ENCODE peak calls at places on chromosome 20, in ten cellular contexts. T, C, D, P, R, S, U, K, H and J are unnamed samples.

GRCh38 chr20:8788275-8788674 is 280.6 kb upstream of the PLCB4 start:
- DNase-seq in D (no peak), T (no peak), S (no peak), P (no peak), H (no peak), K (no peak), U (no peak), R (no peak), C (no peak), J (no peak)

GRCh38 chr20:20412750-20413149 is 44.8 kb downstream of the INSM1 start:
- DNase-seq in H (no peak), R (no peak), T (no peak), K (no peak), U (no peak), C (no peak), P (peak), D (no peak), S (peak), J (no peak)

GRCh38 chr20:10655723-10656122 is 18.1 kb downstream of the JAG1 start:
- DNase-seq in P (no peak), C (no peak), U (no peak), D (no peak), S (no peak), T (no peak), K (no peak), H (no peak), R (no peak), J (peak)

GRCh38 chr20:22248052-22248667 is 336.2 kb downstream of the FOXA2 start:
- DNase-seq in R (no peak), U (no peak), K (peak), S (no peak), T (peak), H (no peak), C (no peak), P (no peak), D (no peak), J (no peak)

GRCh38 chr20:23396961-23397620 is 24.2 kb downstream of the NAPB start:
- DNase-seq in T (peak), U (no peak), C (no peak), K (no peak), P (no peak), R (no peak), H (no peak), D (no peak), S (no peak), J (no peak)

GRCh38 chr20:22757424-22758189 is 173.2 kb upstream of the FOXA2 start:
- DNase-seq in P (no peak), T (no peak), S (no peak), K (no peak), C (no peak), R (no peak), H (no peak), U (no peak), D (no peak), J (no peak)

GRCh38 chr20:19138758-19139157 is 73.7 kb upstream of the SLC24A3 start:
- DNase-seq in D (no peak), S (no peak), C (no peak), K (no peak), T (no peak), H (no peak), P (no peak), R (no peak), U (no peak), J (no peak)

GRCh38 chr20:57948177-57948955 is 238.6 kb upstream of the PMEPA1 start:
- DNase-seq in U (no peak), H (no peak), C (no peak), P (peak), T (no peak), R (no peak), D (no peak), K (no peak), S (no peak), J (no peak)

GRCh38 chr20:49210750-49211110 is 8.5 kb upstream of the DDX27 start:
- DNase-seq in R (no peak), T (no peak), C (no peak), H (no peak), U (no peak), K (no peak), S (no peak), D (no peak), P (no peak), J (no peak)

GRCh38 chr20:17634666-17635319 is 47.2 kb downstream of the RRBP1 start:
- DNase-seq in H (no peak), U (no peak), R (no peak), D (no peak), P (no peak), T (no peak), K (no peak), S (no peak), C (no peak), J (no peak)

GRCh38 chr20:32535953-32536823 is 48.9 kb downstream of the NOL4L start:
- DNase-seq in S (peak), C (peak), D (peak), P (no peak), U (peak), R (peak), H (peak), T (peak), K (peak), J (peak)

GRCh38 chr20:23606652-23607049 is 934 bp upstream of the CST9 start:
- DNase-seq in S (peak), K (peak), R (peak), U (peak), P (peak), H (peak), C (peak), T (peak), D (peak), J (peak)

GRCh38 chr20:33814238-33814712 is 3.1 kb downstream of the CHMP4B start:
- DNase-seq in P (no peak), H (no peak), K (no peak), U (no peak), T (no peak), R (no peak), S (no peak), C (no peak), D (no peak), J (no peak)

GRCh38 chr20:8722277-8722928 is 346.5 kb upstream of the PLCB4 start:
- DNase-seq in U (no peak), K (peak), T (peak), D (peak), S (peak), R (no peak), H (no peak), C (peak), P (peak), J (peak)

GRCh38 chr20:51076841-51077543 is 54.1 kb upstream of the KCNG1 start:
- DNase-seq in R (no peak), T (peak), H (no peak), S (no peak), D (no peak), U (no peak), C (no peak), P (no peak), K (no peak), J (no peak)

GRCh38 chr20:37721751-37722150 is 27.9 kb downstream of the CTNNBL1 start:
- DNase-seq in D (no peak), C (no peak), P (no peak), H (no peak), S (no peak), T (no peak), R (no peak), U (no peak), K (no peak), J (no peak)

GRCh38 chr20:10558635-10559187 is 115.1 kb downstream of the JAG1 start:
- DNase-seq in C (no peak), U (no peak), S (peak), K (no peak), D (no peak), T (no peak), H (no peak), P (peak), R (no peak), J (no peak)

GRCh38 chr20:38242848-38243449 is 17.6 kb downstream of the KIAA1755 start:
- DNase-seq in R (no peak), T (no peak), U (no peak), S (no peak), C (no peak), H (no peak), P (no peak), K (peak), D (no peak), J (no peak)

GRCh38 chr20:32575227-32575581 is 9.9 kb downstream of the NOL4L start:
- DNase-seq in U (no peak), D (no peak), C (no peak), S (no peak), P (no peak), R (no peak), H (no peak), K (no peak), T (no peak), J (no peak)

GRCh38 chr20:33648396-33649004 is 13.6 kb upstream of the C20orf144 start:
- DNase-seq in D (no peak), S (no peak), U (no peak), C (no peak), P (no peak), K (no peak), R (no peak), T (no peak), H (no peak), J (no peak)

GRCh38 chr20:48945840-48946514 is 24.5 kb downstream of the ARFGEF2 start:
- DNase-seq in U (no peak), P (no peak), S (no peak), K (no peak), R (no peak), D (no peak), C (no peak), H (no peak), T (no peak), J (no peak)

GRCh38 chr20:51329845-51330244 is 212.7 kb downstream of the NFATC2 start:
- DNase-seq in T (no peak), C (no peak), K (no peak), R (no peak), U (no peak), D (no peak), S (no peak), P (no peak), H (no peak), J (no peak)

GRCh38 chr20:57747889-57748456 is 38.2 kb upstream of the PMEPA1 start:
- DNase-seq in C (no peak), K (no peak), H (no peak), R (peak), U (no peak), P (no peak), T (no peak), D (no peak), S (no peak), J (no peak)

GRCh38 chr20:38117205-38117604 is 47.9 kb downstream of the TGM2 start:
- DNase-seq in H (no peak), T (no peak), S (no peak), R (no peak), U (no peak), P (no peak), K (no peak), D (no peak), C (no peak), J (no peak)

GRCh38 chr20:63089051-63089907 is 82.5 kb upstream of the BHLHE23 start:
- DNase-seq in D (no peak), P (no peak), C (no peak), R (peak), H (no peak), T (peak), U (no peak), S (no peak), K (peak), J (no peak)

GRCh38 chr20:57432874-57433491 is 41.8 kb downstream of the RBM38 start:
- DNase-seq in T (no peak), C (no peak), K (no peak), S (peak), P (no peak), U (peak), R (no peak), D (peak), H (no peak), J (no peak)